ENCODE peak calls at places on chromosomes 3 and 15, in nine cellular contexts. G is lower lobe of right lung; Q is stimulated activated CD8-positive, alpha-beta memory T cell treated with anti-CD3 and anti-CD28 coated beads, Interleukin-4, amount 100 ng/mL, for 1 hour; R is H54; C is thoracic aorta; V is GM12865; F is activated T-cell treated with anti-CD3 and anti-CD28 coated beads, Interleukin-2, amount 50 U/mL, for 48 hours; X is right atrium auricular region; B is foreskin melanocyte. K is an unnamed sample.

GRCh38 chr3:100389025-100389424 is 11.9 kb downstream of the TOMM70 start:
- DNase-seq in G (no peak), F (no peak), C (no peak), X (no peak), B (no peak), V (no peak), R (no peak), Q (no peak), K (no peak)

GRCh38 chr15:39054128-39054732 is 489.6 kb upstream of the RASGRP1 start:
- DNase-seq in B (no peak), V (no peak), X (no peak), G (no peak), F (no peak), R (no peak), C (no peak), Q (no peak), K (no peak)

GRCh38 chr3:150365132-150365604 is 42.9 kb upstream of the TSC22D2 start:
- DNase-seq in R (peak), F (no peak), X (no peak), Q (no peak), G (no peak), C (no peak), V (peak), B (peak), K (no peak)

GRCh38 chr15:74937226-74937601 is 659 bp downstream of the COX5A start:
- DNase-seq in F (no peak), C (no peak), G (no peak), X (no peak), B (no peak), R (no peak), Q (no peak), V (no peak), K (no peak)

GRCh38 chr3:105473521-105474223 is 107.0 kb downstream of the ALCAM start:
- DNase-seq in C (no peak), V (peak), X (no peak), Q (no peak), B (peak), R (no peak), F (no peak), G (no peak), K (no peak)

GRCh38 chr3:100044369-100044768 is 69.9 kb downstream of the FILIP1L start:
- DNase-seq in F (no peak), R (no peak), G (no peak), B (no peak), Q (no peak), C (no peak), X (no peak), V (peak), K (no peak)

GRCh38 chr3:6182909-6183308 is 678.0 kb upstream of the GRM7 start:
- DNase-seq in B (no peak), V (no peak), X (no peak), R (no peak), Q (no peak), F (no peak), G (no peak), C (no peak), K (no peak)

GRCh38 chr15:40357723-40358491 is at the start of gene DISP2:
- DNase-seq in Q (peak), V (peak), B (peak), F (peak), G (peak), R (peak), C (peak), X (peak), K (no peak)

GRCh38 chr3:56928379-56929068 is 126.8 kb upstream of the ARHGEF3 start:
- DNase-seq in G (no peak), C (no peak), X (no peak), Q (no peak), R (no peak), V (no peak), F (no peak), B (no peak), K (no peak)